ENCODE peak calls at places on chromosome 12, in eight cellular contexts. Q is left ventricle myocardium inferior, J is heart right ventricle, F is cardiac muscle cell, M is AG10803, H is fibroblast of the aortic adventitia, A is astrocyte of the spinal cord, R is fibroblast of pulmonary artery. L is an unnamed sample.
A peak's percentile ranks its signal among the peaks of the same experiment; 100 is the strongest.

GRCh38 chr12:30796508-30796780 is 41.7 kb upstream of the CAPRIN2 start:
- DNase-seq in Q (no peak), J (peak; percentile 21), F (peak; percentile 73), M (peak; percentile 46), H (peak; percentile 73), A (peak; percentile 81), R (peak; percentile 66), L (no peak)

GRCh38 chr12:126936181-126936851 is 1330.7 kb upstream of the TMEM132C start:
- DNase-seq in Q (peak; percentile 52), J (peak; percentile 62), F (no peak), M (peak; percentile 20), H (no peak), A (peak; percentile 3), R (no peak), L (no peak)

GRCh38 chr12:46788247-46788887 is 37.4 kb downstream of the SLC38A4 start:
- DNase-seq in Q (no peak), J (no peak), F (peak; percentile 3), M (peak; percentile 13), H (peak; percentile 6), A (peak; percentile 40), R (peak; percentile 36), L (peak; percentile 92)

GRCh38 chr12:7090222-7090998 is 1.8 kb downstream of the C1R start:
- DNase-seq in Q (peak; percentile 16), J (no peak), F (peak; percentile 30), M (peak; percentile 9), H (peak; percentile 30), A (peak; percentile 31), R (peak; percentile 24), L (peak; percentile 38)

GRCh38 chr12:52655720-52656124 is 3.7 kb upstream of the KRT2 start:
- DNase-seq in Q (no peak), J (no peak), F (no peak), M (no peak), H (no peak), A (no peak), R (no peak), L (peak; percentile 63)

GRCh38 chr12:27246774-27247173 is 2.7 kb downstream of the STK38L start:
- DNase-seq in Q (no peak), J (no peak), F (no peak), M (no peak), H (peak; percentile 9), A (peak; percentile 33), R (peak; percentile 12), L (peak; percentile 52)

GRCh38 chr12:1517007-1517406 is 77.4 kb downstream of the FBXL14 start:
- DNase-seq in Q (no peak), J (no peak), F (peak; percentile 55), M (peak; percentile 97), H (peak; percentile 91), A (peak; percentile 92), R (peak; percentile 75), L (peak; percentile 95)

GRCh38 chr12:6208140-6208539 is 7.9 kb downstream of the CD9 start:
- DNase-seq in Q (no peak), J (no peak), F (no peak), M (no peak), H (no peak), A (no peak), R (no peak), L (no peak)

GRCh38 chr12:55707841-55708694 is at the start of gene ITGA7:
- DNase-seq in Q (peak; percentile 83), J (peak; percentile 87), F (no peak), M (no peak), H (no peak), A (no peak), R (no peak), L (no peak)

GRCh38 chr12:66491812-66492361 is 187.0 kb downstream of the GRIP1 start:
- DNase-seq in Q (no peak), J (no peak), F (no peak), M (peak; percentile 19), H (no peak), A (no peak), R (no peak), L (no peak)

GRCh38 chr12:19880076-19880475 is 440.8 kb downstream of the AEBP2 start:
- DNase-seq in Q (no peak), J (no peak), F (no peak), M (no peak), H (no peak), A (no peak), R (no peak), L (no peak)

GRCh38 chr12:111129149-111129548 is 208.8 kb upstream of the MYL2 start:
- DNase-seq in Q (no peak), J (no peak), F (no peak), M (no peak), H (no peak), A (no peak), R (no peak), L (no peak)

GRCh38 chr12:64173456-64173855 is 48.6 kb downstream of the KICS2 start:
- DNase-seq in Q (no peak), J (no peak), F (no peak), M (no peak), H (no peak), A (no peak), R (no peak), L (no peak)

GRCh38 chr12:53227341-53227740 is 4.7 kb downstream of the RARG start:
- DNase-seq in Q (no peak), J (no peak), F (no peak), M (no peak), H (no peak), A (no peak), R (no peak), L (no peak)

GRCh38 chr12:93569301-93569655 is 3.2 kb upstream of the SOCS2 start:
- DNase-seq in Q (no peak), J (no peak), F (no peak), M (no peak), H (no peak), A (no peak), R (peak; percentile 13), L (no peak)

DNA sequence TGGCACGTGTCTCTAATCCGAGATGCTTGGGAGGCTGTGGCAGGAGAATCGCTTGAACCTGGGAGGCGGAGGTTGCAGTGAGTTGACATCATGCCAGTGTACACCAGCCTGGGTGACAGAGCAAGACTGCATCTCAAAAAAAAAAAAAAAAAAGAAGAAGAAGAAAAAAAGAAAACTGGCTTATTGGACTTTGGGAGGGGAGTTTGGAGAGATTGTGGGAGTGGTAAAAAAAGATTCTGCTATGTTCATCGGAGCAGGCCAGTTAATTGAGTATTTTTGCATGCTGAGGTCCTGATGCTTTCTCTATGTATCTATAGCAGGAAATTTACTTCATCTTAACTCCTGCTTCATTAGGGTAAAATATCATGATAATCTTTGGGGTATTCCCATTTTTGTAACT is 11.6 kb downstream of the CNOT2 start:
- DNase-seq in Q (no peak), J (no peak), F (no peak), M (no peak), H (no peak), A (no peak), R (no peak), L (no peak)
- H3K4me3 ChIP-seq in Q (no peak overlapping the region), J (no peak overlapping the region), F (no peak overlapping the region), M (no peak overlapping the region), H (no peak overlapping the region), A (no peak overlapping the region), R (no peak overlapping the region), L (no peak overlapping the region)

GRCh38 chr12:106957617-106958016 is 1.9 kb downstream of the TMEM263 start:
- DNase-seq in Q (no peak), J (no peak), F (no peak), M (no peak), H (peak; percentile 13), A (peak; percentile 15), R (no peak), L (no peak)

GRCh38 chr12:106954462-106955376 is 988 bp upstream of the TMEM263 start:
- DNase-seq in Q (peak; percentile 39), J (peak; percentile 53), F (peak; percentile 50), M (peak; percentile 47), H (no peak), A (no peak), R (peak; percentile 24), L (peak; percentile 42)

GRCh38 chr12:106953352-106954260 is 2.1 kb upstream of the TMEM263 start:
- DNase-seq in Q (no peak), J (no peak), F (no peak), M (no peak), H (no peak), A (peak; percentile 25), R (no peak), L (no peak)

GRCh38 chr12:106955377-106956047 is at the start of gene TMEM263:
- DNase-seq in Q (peak; percentile 94), J (peak; percentile 98), F (peak; percentile 99), M (peak; percentile 96), H (peak; percentile 95), A (peak; percentile 97), R (peak; percentile 98), L (peak; percentile 67)

GRCh38 chr12:106956048-106956935 is 585 bp downstream of the TMEM263 start:
- DNase-seq in Q (peak; percentile 63), J (peak; percentile 71), F (peak; percentile 93), M (peak; percentile 88), H (peak; percentile 86), A (peak; percentile 89), R (peak; percentile 93), L (peak; percentile 67)
- TF ChIP-seq CTCF in Q (peak; percentile 30), J (no peak), F (peak; percentile 11), M (no peak), H (peak; percentile 2), A (peak; percentile 16), R (no peak), L (no peak)

DNA sequence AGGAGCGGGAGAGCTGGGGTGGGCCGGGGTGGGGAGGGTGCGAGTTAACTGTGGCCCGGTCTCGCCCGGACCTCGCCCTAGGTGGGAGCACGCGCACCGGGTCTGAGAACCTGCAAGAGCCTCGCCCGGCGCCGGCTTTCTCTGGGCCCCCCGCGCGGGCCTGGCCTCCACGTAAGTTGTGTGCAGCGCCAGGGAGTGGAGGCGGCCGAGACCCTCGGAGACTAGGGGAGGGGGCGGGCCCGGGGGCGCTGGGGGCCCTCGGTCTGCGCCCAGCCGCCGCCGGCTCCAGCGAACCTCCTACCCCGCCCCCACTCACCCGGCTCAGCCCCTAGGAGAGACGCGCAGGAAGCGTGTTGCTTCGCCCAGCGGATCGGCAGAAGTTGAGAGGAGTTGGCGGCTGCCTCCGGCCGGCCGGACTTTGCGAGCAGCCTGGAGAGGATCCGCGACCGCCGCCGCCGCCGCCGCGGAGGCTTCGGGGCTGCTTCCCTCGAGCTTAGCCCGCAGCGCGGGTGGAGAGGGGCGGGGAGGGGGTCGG is at the start of gene PRMT8:
- DNase-seq in Q (no peak), J (no peak), F (peak; percentile 18), M (no peak), H (no peak), A (peak; percentile 3), R (no peak), L (no peak)
- H3K4me3 ChIP-seq in Q (peak within 1 kb of the TSS; percentile 64), J (peak within 1 kb of the TSS; percentile 42), F (peak within 1 kb of the TSS; percentile 33), M (no peak within 1 kb of the TSS), H (no peak within 1 kb of the TSS), A (no peak within 1 kb of the TSS), R (no peak within 1 kb of the TSS), L (peak within 1 kb of the TSS; percentile 19)

GRCh38 chr12:15208140-15208539 is 13.1 kb downstream of the RERG start:
- DNase-seq in Q (no peak), J (no peak), F (peak; percentile 75), M (peak; percentile 31), H (peak; percentile 34), A (no peak), R (peak; percentile 65), L (peak; percentile 80)
- TF ChIP-seq CTCF in Q (peak; percentile 32), J (no peak), F (peak; percentile 47), M (peak; percentile 51), H (peak; percentile 41), A (peak; percentile 26), R (peak; percentile 44), L (peak; percentile 40)

GRCh38 chr12:130579231-130579630 is 136.9 kb downstream of the RIMBP2 start:
- DNase-seq in Q (no peak), J (no peak), F (no peak), M (no peak), H (no peak), A (no peak), R (no peak), L (no peak)
- H3K4me3 ChIP-seq in Q (no peak overlapping the region), J (no peak overlapping the region), F (no peak overlapping the region), M (no peak overlapping the region), H (no peak overlapping the region), A (no peak overlapping the region), R (no peak overlapping the region), L (no peak overlapping the region)

GRCh38 chr12:116955382-116956021 is 44.8 kb downstream of the FBXW8 start:
- DNase-seq in Q (no peak), J (no peak), F (peak; percentile 42), M (no peak), H (peak; percentile 43), A (no peak), R (peak; percentile 41), L (peak; percentile 86)
- TF ChIP-seq CTCF in Q (no peak), J (no peak), F (no peak), M (no peak), H (no peak), A (no peak), R (no peak), L (peak; percentile 72)

L was measured in bronchial epithelial cell.